ENCODE peak calls at places on chromosome 21, in eight cellular contexts. One of them, this sample, is unnamed.

GRCh38 chr21:46515109-46515508 is 56.4 kb downstream of the DIP2A start:
- DNase-seq in fibroblast of mammary gland: peak
- DNase-seq in kidney epithelial cell: no peak
- DNase-seq in astrocyte of the cerebellum: no peak
- DNase-seq in right lobe of liver: peak
- DNase-seq in neural progenitor cell: no peak
- DNase-seq in CD8-positive, alpha-beta T cell: peak
- DNase-seq in glutamatergic neuron: no peak
- DNase-seq in this sample: no peak

GRCh38 chr21:16358784-16359183 is 629.0 kb downstream of the USP25 start:
- DNase-seq in fibroblast of mammary gland: no peak
- DNase-seq in kidney epithelial cell: no peak
- DNase-seq in astrocyte of the cerebellum: no peak
- DNase-seq in right lobe of liver: no peak
- DNase-seq in neural progenitor cell: no peak
- DNase-seq in CD8-positive, alpha-beta T cell: no peak
- DNase-seq in glutamatergic neuron: no peak
- DNase-seq in this sample: no peak

GRCh38 chr21:46667191-46667734 is 31.8 kb downstream of the PRMT2 start:
- DNase-seq in fibroblast of mammary gland: peak
- DNase-seq in kidney epithelial cell: no peak
- DNase-seq in astrocyte of the cerebellum: no peak
- DNase-seq in right lobe of liver: no peak
- DNase-seq in neural progenitor cell: peak
- DNase-seq in CD8-positive, alpha-beta T cell: no peak
- DNase-seq in glutamatergic neuron: peak
- DNase-seq in this sample: peak

GRCh38 chr21:25859264-25859931 is 124.6 kb downstream of the GABPA start:
- DNase-seq in fibroblast of mammary gland: no peak
- DNase-seq in kidney epithelial cell: no peak
- DNase-seq in astrocyte of the cerebellum: no peak
- DNase-seq in right lobe of liver: no peak
- DNase-seq in neural progenitor cell: no peak
- DNase-seq in CD8-positive, alpha-beta T cell: no peak
- DNase-seq in glutamatergic neuron: no peak
- DNase-seq in this sample: no peak

GRCh38 chr21:33127154-33127893 is 57.4 kb downstream of the OLIG1 start:
- DNase-seq in fibroblast of mammary gland: peak
- DNase-seq in kidney epithelial cell: peak
- DNase-seq in astrocyte of the cerebellum: peak
- DNase-seq in right lobe of liver: peak
- DNase-seq in neural progenitor cell: peak
- DNase-seq in CD8-positive, alpha-beta T cell: peak
- DNase-seq in glutamatergic neuron: peak
- DNase-seq in this sample: peak

GRCh38 chr21:46431448-46431847 is 27.2 kb upstream of the DIP2A start:
- DNase-seq in fibroblast of mammary gland: no peak
- DNase-seq in kidney epithelial cell: no peak
- DNase-seq in astrocyte of the cerebellum: no peak
- DNase-seq in right lobe of liver: no peak
- DNase-seq in neural progenitor cell: no peak
- DNase-seq in CD8-positive, alpha-beta T cell: no peak
- DNase-seq in glutamatergic neuron: no peak
- DNase-seq in this sample: no peak

GRCh38 chr21:45482899-45483821 is 59.1 kb downstream of the SLC19A1 start:
- DNase-seq in fibroblast of mammary gland: no peak
- DNase-seq in kidney epithelial cell: no peak
- DNase-seq in astrocyte of the cerebellum: no peak
- DNase-seq in right lobe of liver: no peak
- DNase-seq in neural progenitor cell: no peak
- DNase-seq in CD8-positive, alpha-beta T cell: no peak
- DNase-seq in glutamatergic neuron: no peak
- DNase-seq in this sample: no peak

GRCh38 chr21:28516996-28517592 is 475.6 kb downstream of the LTN1 start:
- DNase-seq in fibroblast of mammary gland: peak
- DNase-seq in kidney epithelial cell: no peak
- DNase-seq in astrocyte of the cerebellum: no peak
- DNase-seq in right lobe of liver: peak
- DNase-seq in neural progenitor cell: peak
- DNase-seq in CD8-positive, alpha-beta T cell: peak
- DNase-seq in glutamatergic neuron: peak
- DNase-seq in this sample: peak

GRCh38 chr21:33414926-33415325 is 11.7 kb downstream of the IFNGR2 start:
- DNase-seq in fibroblast of mammary gland: no peak
- DNase-seq in kidney epithelial cell: no peak
- DNase-seq in astrocyte of the cerebellum: no peak
- DNase-seq in right lobe of liver: no peak
- DNase-seq in neural progenitor cell: no peak
- DNase-seq in CD8-positive, alpha-beta T cell: no peak
- DNase-seq in glutamatergic neuron: no peak
- DNase-seq in this sample: no peak

GRCh38 chr21:32921632-32922230 is 104.0 kb upstream of the OLIG2 start:
- DNase-seq in fibroblast of mammary gland: peak
- DNase-seq in kidney epithelial cell: no peak
- DNase-seq in astrocyte of the cerebellum: no peak
- DNase-seq in right lobe of liver: no peak
- DNase-seq in neural progenitor cell: peak
- DNase-seq in CD8-positive, alpha-beta T cell: peak
- DNase-seq in glutamatergic neuron: peak
- DNase-seq in this sample: no peak

GRCh38 chr21:22575165-22575584 is 1577.0 kb downstream of the NCAM2 start:
- DNase-seq in fibroblast of mammary gland: no peak
- DNase-seq in kidney epithelial cell: no peak
- DNase-seq in astrocyte of the cerebellum: no peak
- DNase-seq in right lobe of liver: no peak
- DNase-seq in neural progenitor cell: peak
- DNase-seq in CD8-positive, alpha-beta T cell: no peak
- DNase-seq in glutamatergic neuron: no peak
- DNase-seq in this sample: no peak

GRCh38 chr21:20013851-20014250 is 984.4 kb upstream of the NCAM2 start:
- DNase-seq in fibroblast of mammary gland: no peak
- DNase-seq in kidney epithelial cell: no peak
- DNase-seq in astrocyte of the cerebellum: no peak
- DNase-seq in right lobe of liver: no peak
- DNase-seq in neural progenitor cell: no peak
- DNase-seq in CD8-positive, alpha-beta T cell: no peak
- DNase-seq in glutamatergic neuron: no peak
- DNase-seq in this sample: no peak

DNA sequence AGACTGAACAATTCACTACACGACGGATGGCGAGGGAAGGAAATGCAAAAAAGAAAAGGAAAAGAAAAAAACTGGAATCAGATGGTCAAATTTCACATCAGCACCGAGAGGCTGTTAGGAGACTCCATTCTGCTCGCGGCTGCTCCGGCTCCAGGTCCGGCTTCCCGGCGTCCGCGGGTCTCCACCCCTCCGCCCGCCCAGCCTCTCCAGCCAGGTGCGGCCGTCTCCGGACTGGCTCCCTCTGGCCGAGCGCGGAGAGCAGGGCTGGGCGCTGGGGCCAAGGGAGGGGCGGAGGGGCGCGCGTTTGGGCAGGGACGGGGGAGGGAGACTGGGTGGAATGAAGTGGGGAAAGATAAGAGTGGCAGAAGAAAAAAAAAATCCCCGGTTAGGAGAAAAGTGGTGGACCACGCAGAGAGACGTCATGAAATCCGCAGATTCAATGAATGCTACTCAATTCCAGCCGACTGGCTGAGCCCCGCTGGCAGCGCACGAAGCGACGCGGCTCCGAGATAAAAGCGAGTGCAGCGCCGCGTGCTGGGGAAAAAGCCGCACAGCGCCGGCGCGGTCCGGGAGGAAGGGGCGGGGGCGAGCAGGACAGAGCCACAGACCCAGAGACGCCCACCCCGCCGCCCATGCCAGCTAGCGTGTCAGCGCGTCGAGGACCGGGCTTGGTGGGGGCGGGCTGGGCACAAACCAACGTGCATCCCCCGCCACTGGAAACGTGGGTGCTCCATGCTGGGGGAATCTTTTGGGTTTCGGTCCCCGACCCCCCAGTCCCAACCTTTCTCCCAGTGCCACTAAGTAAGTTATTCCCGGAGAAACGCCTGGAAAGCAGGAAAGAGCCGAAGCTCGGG is at the start of gene KCNJ6:
- DNase-seq in fibroblast of mammary gland: peak
- DNase-seq in kidney epithelial cell: no peak
- DNase-seq in astrocyte of the cerebellum: peak
- DNase-seq in right lobe of liver: no peak
- DNase-seq in neural progenitor cell: peak
- DNase-seq in CD8-positive, alpha-beta T cell: no peak
- DNase-seq in glutamatergic neuron: peak
- DNase-seq in this sample: no peak
- TF ChIP-seq CTCF in fibroblast of mammary gland: peak
- TF ChIP-seq CTCF in kidney epithelial cell: peak
- TF ChIP-seq CTCF in astrocyte of the cerebellum: peak
- TF ChIP-seq CTCF in right lobe of liver: peak
- TF ChIP-seq CTCF in neural progenitor cell: peak
- TF ChIP-seq CTCF in CD8-positive, alpha-beta T cell: no peak
- TF ChIP-seq CTCF in glutamatergic neuron: peak
- TF ChIP-seq CTCF in this sample: peak

DNA sequence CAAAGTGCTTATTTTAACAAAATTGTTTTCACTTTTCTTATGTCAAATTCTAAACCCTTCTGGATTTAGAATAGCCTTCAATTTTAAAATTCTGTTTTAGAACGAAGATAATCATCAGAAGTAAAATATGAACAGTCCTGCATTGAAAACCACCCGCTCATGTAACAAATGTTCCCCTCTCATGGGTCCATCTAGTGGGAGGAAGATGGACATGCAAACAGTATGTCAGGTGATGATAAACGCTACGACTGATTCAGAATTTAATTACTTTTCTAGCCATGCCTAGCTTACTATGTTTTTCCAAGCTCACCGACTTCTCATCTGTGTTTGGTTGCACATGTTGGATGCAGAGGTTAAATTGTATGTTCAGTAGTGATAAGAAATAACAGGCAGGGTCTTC is 23.5 kb downstream of the SOD1 start:
- DNase-seq in fibroblast of mammary gland: no peak
- DNase-seq in kidney epithelial cell: no peak
- DNase-seq in astrocyte of the cerebellum: no peak
- DNase-seq in right lobe of liver: no peak
- DNase-seq in neural progenitor cell: no peak
- DNase-seq in CD8-positive, alpha-beta T cell: no peak
- DNase-seq in glutamatergic neuron: no peak
- DNase-seq in this sample: no peak
- TF ChIP-seq CTCF in fibroblast of mammary gland: no peak
- TF ChIP-seq CTCF in kidney epithelial cell: no peak
- TF ChIP-seq CTCF in astrocyte of the cerebellum: peak
- TF ChIP-seq CTCF in right lobe of liver: no peak
- TF ChIP-seq CTCF in neural progenitor cell: peak
- TF ChIP-seq CTCF in CD8-positive, alpha-beta T cell: no peak
- TF ChIP-seq CTCF in glutamatergic neuron: no peak
- TF ChIP-seq CTCF in this sample: no peak

GRCh38 chr21:41658321-41658720 is 108.5 kb downstream of the RIPK4 start:
- DNase-seq in fibroblast of mammary gland: no peak
- DNase-seq in kidney epithelial cell: no peak
- DNase-seq in astrocyte of the cerebellum: no peak
- DNase-seq in right lobe of liver: no peak
- DNase-seq in neural progenitor cell: peak
- DNase-seq in CD8-positive, alpha-beta T cell: no peak
- DNase-seq in glutamatergic neuron: no peak
- DNase-seq in this sample: no peak

GRCh38 chr21:41660748-41661147 is 106.1 kb downstream of the RIPK4 start:
- DNase-seq in fibroblast of mammary gland: no peak
- DNase-seq in kidney epithelial cell: no peak
- DNase-seq in astrocyte of the cerebellum: no peak
- DNase-seq in right lobe of liver: no peak
- DNase-seq in neural progenitor cell: no peak
- DNase-seq in CD8-positive, alpha-beta T cell: no peak
- DNase-seq in glutamatergic neuron: no peak
- DNase-seq in this sample: no peak

GRCh38 chr21:41662161-41662560 is 104.7 kb downstream of the RIPK4 start:
- DNase-seq in fibroblast of mammary gland: no peak
- DNase-seq in kidney epithelial cell: no peak
- DNase-seq in astrocyte of the cerebellum: no peak
- DNase-seq in right lobe of liver: no peak
- DNase-seq in neural progenitor cell: no peak
- DNase-seq in CD8-positive, alpha-beta T cell: no peak
- DNase-seq in glutamatergic neuron: no peak
- DNase-seq in this sample: no peak

GRCh38 chr21:41662761-41663160 is 104.1 kb downstream of the RIPK4 start:
- DNase-seq in fibroblast of mammary gland: no peak
- DNase-seq in kidney epithelial cell: no peak
- DNase-seq in astrocyte of the cerebellum: no peak
- DNase-seq in right lobe of liver: no peak
- DNase-seq in neural progenitor cell: no peak
- DNase-seq in CD8-positive, alpha-beta T cell: no peak
- DNase-seq in glutamatergic neuron: no peak
- DNase-seq in this sample: no peak

DNA sequence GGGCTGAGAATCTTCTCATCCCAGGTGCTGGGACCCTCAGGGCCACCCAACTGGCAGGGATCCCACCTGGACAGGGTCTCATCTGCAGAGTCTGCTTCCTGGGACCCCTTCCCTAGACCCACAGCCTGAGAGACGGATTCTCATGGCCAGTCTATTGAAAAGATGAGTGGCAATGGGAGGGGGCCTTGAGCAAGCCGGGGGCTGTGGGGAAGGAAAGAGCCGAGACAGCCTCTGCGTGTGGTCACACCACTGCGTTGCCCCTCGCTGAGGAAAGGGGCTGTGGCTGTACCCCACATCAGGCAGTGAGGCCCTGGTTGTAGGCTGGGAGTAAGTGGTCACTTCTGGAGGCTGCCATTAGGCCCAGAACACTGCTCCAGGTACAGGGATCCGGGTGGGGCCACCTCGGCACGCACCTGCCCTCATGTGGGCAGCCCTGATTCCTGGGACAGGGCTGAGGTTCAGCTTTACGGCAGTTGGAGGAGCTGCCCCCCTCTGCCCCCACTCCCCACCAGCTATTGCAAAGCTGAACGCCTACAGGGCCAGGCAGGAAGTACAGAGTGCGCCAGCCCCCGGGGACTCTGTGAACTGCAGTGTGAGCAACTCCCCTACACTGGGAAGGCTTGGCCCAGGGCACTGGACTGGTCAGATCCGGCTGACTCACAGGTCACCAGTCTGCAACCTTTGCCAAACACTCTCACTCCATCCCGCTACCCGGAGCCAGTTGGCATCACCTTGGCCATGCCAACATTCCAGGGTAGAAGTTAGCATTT is 106.9 kb downstream of the RIPK4 start:
- DNase-seq in fibroblast of mammary gland: peak
- DNase-seq in kidney epithelial cell: no peak
- DNase-seq in astrocyte of the cerebellum: no peak
- DNase-seq in right lobe of liver: no peak
- DNase-seq in neural progenitor cell: no peak
- DNase-seq in CD8-positive, alpha-beta T cell: no peak
- DNase-seq in glutamatergic neuron: no peak
- DNase-seq in this sample: no peak
- TF ChIP-seq CTCF in fibroblast of mammary gland: peak
- TF ChIP-seq CTCF in kidney epithelial cell: no peak
- TF ChIP-seq CTCF in astrocyte of the cerebellum: no peak
- TF ChIP-seq CTCF in right lobe of liver: no peak
- TF ChIP-seq CTCF in neural progenitor cell: no peak
- TF ChIP-seq CTCF in CD8-positive, alpha-beta T cell: no peak
- TF ChIP-seq CTCF in glutamatergic neuron: no peak
- TF ChIP-seq CTCF in this sample: no peak

DNA sequence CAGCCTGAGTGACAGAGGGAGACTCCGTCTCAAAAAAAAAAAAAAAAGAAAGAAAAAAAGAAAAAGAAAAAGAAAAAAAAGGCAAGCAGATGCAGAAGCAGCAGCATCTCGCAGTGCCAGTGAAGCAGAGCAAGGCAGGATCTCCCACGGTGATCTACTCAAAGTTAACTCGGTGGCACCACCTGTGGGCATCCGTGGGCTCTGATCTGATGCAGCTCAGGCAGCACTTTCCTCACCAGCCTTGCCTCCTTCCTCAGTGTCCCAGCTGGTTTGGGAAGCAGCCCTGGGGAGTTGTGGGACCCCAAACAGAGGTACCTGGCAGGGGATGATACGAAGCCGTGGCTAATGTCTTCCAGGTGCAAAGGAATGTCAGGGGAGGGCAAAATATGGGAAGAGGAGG is 104.3 kb upstream of the KRTAP19-8 start:
- DNase-seq in fibroblast of mammary gland: no peak
- DNase-seq in kidney epithelial cell: no peak
- DNase-seq in astrocyte of the cerebellum: no peak
- DNase-seq in right lobe of liver: no peak
- DNase-seq in neural progenitor cell: peak
- DNase-seq in CD8-positive, alpha-beta T cell: peak
- DNase-seq in glutamatergic neuron: no peak
- DNase-seq in this sample: no peak
- TF ChIP-seq CTCF in fibroblast of mammary gland: no peak
- TF ChIP-seq CTCF in kidney epithelial cell: peak
- TF ChIP-seq CTCF in astrocyte of the cerebellum: no peak
- TF ChIP-seq CTCF in right lobe of liver: no peak
- TF ChIP-seq CTCF in neural progenitor cell: peak
- TF ChIP-seq CTCF in CD8-positive, alpha-beta T cell: peak
- TF ChIP-seq CTCF in glutamatergic neuron: no peak
- TF ChIP-seq CTCF in this sample: peak